ENCODE peak calls at places on chromosomes 1 and 21, in nine cellular contexts. B is lower leg skin; M is PC-9; A is H1; U is brain microvascular endothelial cell; T is endothelial cell of umbilical vein; J is stomach; V is neural progenitor cell; Z is CD8-positive, alpha-beta T cell. K is an unnamed sample.
A peak's percentile ranks its signal among the peaks of the same experiment; 100 is the strongest.

GRCh38 chr1:101022294-101022693 is 3.3 kb downstream of the DPH5 start:
- DNase-seq in V (no peak), J (no peak), Z (no peak), T (no peak), U (no peak), M (no peak), B (no peak), A (no peak), K (peak; percentile 82)

GRCh38 chr1:4970532-4970931 is 316.1 kb downstream of the AJAP1 start:
- DNase-seq in U (no peak), B (no peak), T (no peak), J (no peak), V (no peak), M (no peak), A (no peak), Z (no peak), K (no peak)

GRCh38 chr1:62951441-62951840 is 167.5 kb downstream of the ATG4C start:
- DNase-seq in T (no peak), A (no peak), B (no peak), V (no peak), M (no peak), J (no peak), U (no peak), Z (no peak), K (no peak)

GRCh38 chr1:208654241-208654640 is 410.1 kb upstream of the PLXNA2 start:
- DNase-seq in A (no peak), M (no peak), J (no peak), V (peak; percentile 85), B (no peak), U (peak; percentile 5), Z (no peak), T (peak; percentile 23), K (peak; percentile 41)

GRCh38 chr21:41746744-41747006 is 20.2 kb downstream of the RIPK4 start:
- DNase-seq in T (no peak), J (no peak), V (no peak), M (no peak), B (no peak), U (no peak), Z (no peak), A (no peak), K (no peak)

GRCh38 chr1:178120088-178120487 is 26.2 kb downstream of the RASAL2 start:
- DNase-seq in M (no peak), U (no peak), Z (no peak), A (no peak), B (no peak), T (no peak), J (no peak), V (no peak), K (peak; percentile 70)

GRCh38 chr1:65679773-65680172 is 112.9 kb upstream of the PDE4B start:
- DNase-seq in V (no peak), A (no peak), B (no peak), J (no peak), T (no peak), Z (no peak), U (no peak), M (no peak), K (no peak)

GRCh38 chr1:119253366-119253765 is 112.9 kb upstream of the WARS2 start:
- DNase-seq in M (no peak), A (no peak), B (no peak), U (no peak), Z (no peak), T (no peak), J (no peak), V (no peak), K (peak; percentile 69)

GRCh38 chr1:59994302-59995198 is 68.0 kb upstream of the CYP2J2 start:
- DNase-seq in J (no peak), V (no peak), M (no peak), A (no peak), B (no peak), U (peak; percentile 85), Z (no peak), T (no peak), K (peak; percentile 61)

GRCh38 chr1:200535605-200536004 is 84.9 kb downstream of the KIF14 start:
- DNase-seq in U (no peak), A (no peak), B (no peak), T (peak; percentile 30), Z (no peak), V (peak; percentile 31), J (peak; percentile 53), M (peak; percentile 55), K (no peak)

GRCh38 chr1:9107156-9107555 is 21.7 kb downstream of the GPR157 start:
- DNase-seq in U (no peak), V (no peak), T (no peak), A (no peak), J (no peak), M (no peak), B (no peak), Z (no peak), K (peak; percentile 28)

GRCh38 chr1:14996133-14997050 is 157.2 kb upstream of the TMEM51 start:
- DNase-seq in A (no peak), M (peak; percentile 70), Z (no peak), V (peak; percentile 54), T (no peak), B (no peak), U (peak; percentile 60), J (no peak), K (peak; percentile 61)

GRCh38 chr1:6348511-6349191 is 44.9 kb downstream of the ACOT7 start:
- DNase-seq in A (no peak), J (peak; percentile 41), U (peak; percentile 52), M (peak; percentile 37), B (no peak), V (peak; percentile 55), T (peak; percentile 75), Z (peak; percentile 64), K (peak; percentile 16)

GRCh38 chr21:36265431-36265830 is 54.6 kb upstream of the MORC3 start:
- DNase-seq in Z (no peak), M (no peak), T (no peak), U (no peak), V (no peak), A (no peak), B (no peak), J (no peak), K (no peak)

GRCh38 chr1:94418664-94419655 is 771 bp downstream of the ABCD3 start:
- DNase-seq in U (peak; percentile 32), A (no peak), M (peak; percentile 37), Z (peak; percentile 18), V (peak; percentile 58), J (peak; percentile 62), B (peak; percentile 89), T (peak; percentile 69), K (no peak)

GRCh38 chr1:220028496-220028895 is 17.8 kb downstream of the EPRS1 start:
- DNase-seq in A (no peak), B (no peak), U (no peak), M (no peak), Z (no peak), J (no peak), V (no peak), T (no peak), K (no peak)

GRCh38 chr1:205424881-205425635 is 3.2 kb upstream of the LEMD1 start:
- DNase-seq in J (no peak), U (no peak), A (no peak), B (peak; percentile 39), Z (no peak), M (no peak), V (no peak), T (no peak), K (no peak)

GRCh38 chr1:206971029-206971655 is 882 bp upstream of the FCAMR start:
- DNase-seq in J (no peak), T (no peak), U (no peak), V (no peak), Z (no peak), A (no peak), B (peak; percentile 6), M (no peak), K (no peak)

GRCh38 chr1:223319913-223320600 is 43.9 kb downstream of the SUSD4 start:
- DNase-seq in T (no peak), U (no peak), Z (no peak), J (no peak), A (no peak), V (peak; percentile 94), B (no peak), M (no peak), K (no peak)

GRCh38 chr1:9413877-9414213 is 121.2 kb downstream of the SPSB1 start:
- DNase-seq in B (no peak), M (no peak), T (peak; percentile 76), Z (no peak), A (no peak), U (no peak), J (no peak), V (no peak), K (no peak)

DNA sequence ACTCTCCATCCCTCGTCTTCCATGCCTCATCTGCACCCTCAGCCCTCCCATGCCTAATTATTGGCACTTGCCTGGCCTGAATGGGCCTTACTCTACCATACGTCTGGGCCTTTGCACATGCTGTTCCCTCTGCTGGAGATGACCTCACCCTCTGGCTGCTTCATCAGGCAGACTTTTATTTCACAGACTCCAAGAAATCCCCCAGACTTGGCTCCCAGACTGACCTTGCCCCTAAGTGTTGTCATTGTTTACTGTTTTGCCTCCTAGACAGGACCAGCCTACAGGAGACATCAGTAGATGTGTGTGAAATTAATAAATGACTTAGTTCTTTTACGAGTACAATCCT is 5.2 kb upstream of the AHDC1 start:
- DNase-seq in Z (no peak), U (no peak), J (no peak), V (no peak), A (no peak), T (no peak), M (no peak), B (no peak), K (no peak)
- H3K4me3 ChIP-seq in Z (no peak overlapping the region), U (no peak overlapping the region), J (no peak overlapping the region), V (no peak overlapping the region), A (no peak overlapping the region), T (no peak overlapping the region), M (no peak overlapping the region), B (no peak overlapping the region), K (no peak overlapping the region)

DNA sequence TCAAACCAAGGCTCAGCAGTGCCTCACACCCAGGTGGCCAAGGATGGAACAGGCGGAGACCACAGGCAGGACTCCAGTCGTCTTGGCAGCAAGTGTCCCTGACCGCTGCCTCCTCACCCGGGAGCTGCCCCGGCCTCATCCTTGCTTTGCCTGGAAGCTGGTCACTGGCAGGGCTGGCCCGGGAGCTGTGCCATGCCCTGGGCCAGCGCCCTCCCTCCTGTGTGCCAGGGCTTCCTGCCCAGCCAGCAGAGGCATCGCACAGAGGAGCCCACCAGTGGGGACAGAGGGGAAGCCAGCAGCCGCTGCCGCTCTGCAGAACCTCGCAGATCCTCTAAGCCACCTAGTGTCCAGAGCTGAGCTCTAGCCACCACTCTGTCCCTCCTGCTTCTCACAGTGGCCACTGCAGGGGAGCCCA is 7.8 kb downstream of the CASZ1 start:
- DNase-seq in V (peak; percentile 73), A (no peak), T (peak; percentile 30), U (no peak), B (no peak), Z (no peak), J (peak; percentile 70), M (no peak), K (no peak)
- TF ChIP-seq CTCF in V (peak; percentile 53), A (peak; percentile 46), T (peak; percentile 57), U (peak; percentile 44), B (no peak), Z (no peak), J (peak; percentile 29), M (no peak), K (peak; percentile 28)

GRCh38 chr1:157419845-157420542 is 132.3 kb downstream of the FCRL5 start:
- DNase-seq in A (no peak), B (no peak), Z (no peak), J (no peak), V (no peak), M (no peak), T (no peak), U (no peak), K (no peak)
- H3K4me3 ChIP-seq in A (no peak overlapping the region), B (no peak overlapping the region), Z (no peak overlapping the region), J (no peak overlapping the region), V (no peak overlapping the region), M (no peak overlapping the region), T (no peak overlapping the region), U (no peak overlapping the region), K (no peak overlapping the region)

GRCh38 chr1:154749078-154749760 is 120.9 kb downstream of the KCNN3 start:
- DNase-seq in B (no peak), J (no peak), T (peak; percentile 18), V (no peak), U (peak; percentile 65), A (no peak), M (no peak), Z (no peak), K (peak; percentile 54)
- TF ChIP-seq CTCF in B (no peak), J (no peak), T (peak; percentile 51), V (peak; percentile 15), U (peak; percentile 71), A (peak; percentile 15), M (peak; percentile 54), Z (no peak), K (peak; percentile 64)